ENCODE peak calls at places on chromosome 9, in nine cellular contexts. One of them, this sample, is unnamed.

GRCh38 chr9:13705356-13705755 is 425.9 kb upstream of the MPDZ start:
- DNase-seq in prostate gland: no peak
- DNase-seq in esophagus squamous epithelium: no peak
- DNase-seq in spleen: no peak
- DNase-seq in uterus: no peak
- DNase-seq in NB4: no peak
- DNase-seq in sigmoid colon: no peak
- DNase-seq in Peyer's patch: no peak
- DNase-seq in tibial nerve: no peak
- DNase-seq in this sample: no peak

GRCh38 chr9:70161414-70161732 is 97.4 kb upstream of the SMC5 start:
- DNase-seq in prostate gland: no peak
- DNase-seq in esophagus squamous epithelium: no peak
- DNase-seq in spleen: no peak
- DNase-seq in uterus: no peak
- DNase-seq in NB4: no peak
- DNase-seq in sigmoid colon: no peak
- DNase-seq in Peyer's patch: no peak
- DNase-seq in tibial nerve: no peak
- DNase-seq in this sample: no peak

GRCh38 chr9:124721109-124721850 is 49.8 kb downstream of the NR6A1 start:
- DNase-seq in prostate gland: no peak
- DNase-seq in esophagus squamous epithelium: no peak
- DNase-seq in spleen: no peak
- DNase-seq in uterus: no peak
- DNase-seq in NB4: no peak
- DNase-seq in sigmoid colon: no peak
- DNase-seq in Peyer's patch: no peak
- DNase-seq in tibial nerve: no peak
- DNase-seq in this sample: no peak

GRCh38 chr9:120846906-120847305 is 4.2 kb upstream of the PSMD5 start:
- DNase-seq in prostate gland: no peak
- DNase-seq in esophagus squamous epithelium: no peak
- DNase-seq in spleen: no peak
- DNase-seq in uterus: no peak
- DNase-seq in NB4: no peak
- DNase-seq in sigmoid colon: no peak
- DNase-seq in Peyer's patch: no peak
- DNase-seq in tibial nerve: no peak
- DNase-seq in this sample: no peak

GRCh38 chr9:88954073-88954472 is 37.2 kb upstream of the S1PR3 start:
- DNase-seq in prostate gland: no peak
- DNase-seq in esophagus squamous epithelium: no peak
- DNase-seq in spleen: no peak
- DNase-seq in uterus: no peak
- DNase-seq in NB4: peak; percentile 57
- DNase-seq in sigmoid colon: no peak
- DNase-seq in Peyer's patch: no peak
- DNase-seq in tibial nerve: no peak
- DNase-seq in this sample: peak; percentile 31

GRCh38 chr9:84983749-84984148 is 314.2 kb downstream of the NTRK2 start:
- DNase-seq in prostate gland: no peak
- DNase-seq in esophagus squamous epithelium: no peak
- DNase-seq in spleen: no peak
- DNase-seq in uterus: no peak
- DNase-seq in NB4: no peak
- DNase-seq in sigmoid colon: no peak
- DNase-seq in Peyer's patch: no peak
- DNase-seq in tibial nerve: no peak
- DNase-seq in this sample: no peak

GRCh38 chr9:78463750-78464149 is 166.8 kb downstream of the PSAT1 start:
- DNase-seq in prostate gland: no peak
- DNase-seq in esophagus squamous epithelium: no peak
- DNase-seq in spleen: no peak
- DNase-seq in uterus: no peak
- DNase-seq in NB4: no peak
- DNase-seq in sigmoid colon: no peak
- DNase-seq in Peyer's patch: no peak
- DNase-seq in tibial nerve: no peak
- DNase-seq in this sample: no peak

GRCh38 chr9:133063500-133064231 is 1.9 kb downstream of the CEL start:
- DNase-seq in prostate gland: no peak
- DNase-seq in esophagus squamous epithelium: no peak
- DNase-seq in spleen: peak; percentile 51
- DNase-seq in uterus: no peak
- DNase-seq in NB4: no peak
- DNase-seq in sigmoid colon: no peak
- DNase-seq in Peyer's patch: no peak
- DNase-seq in tibial nerve: no peak
- DNase-seq in this sample: no peak

GRCh38 chr9:78103971-78104433 is 72.4 kb upstream of the GNAQ start:
- DNase-seq in prostate gland: no peak
- DNase-seq in esophagus squamous epithelium: no peak
- DNase-seq in spleen: no peak
- DNase-seq in uterus: no peak
- DNase-seq in NB4: peak; percentile 92
- DNase-seq in sigmoid colon: no peak
- DNase-seq in Peyer's patch: no peak
- DNase-seq in tibial nerve: no peak
- DNase-seq in this sample: no peak

GRCh38 chr9:107742531-107743309 is 253.2 kb upstream of the KLF4 start:
- DNase-seq in prostate gland: no peak
- DNase-seq in esophagus squamous epithelium: no peak
- DNase-seq in spleen: no peak
- DNase-seq in uterus: no peak
- DNase-seq in NB4: no peak
- DNase-seq in sigmoid colon: no peak
- DNase-seq in Peyer's patch: no peak
- DNase-seq in tibial nerve: no peak
- DNase-seq in this sample: no peak

GRCh38 chr9:104232781-104233341 is 138.8 kb downstream of the SMC2 start:
- DNase-seq in prostate gland: no peak
- DNase-seq in esophagus squamous epithelium: no peak
- DNase-seq in spleen: no peak
- DNase-seq in uterus: no peak
- DNase-seq in NB4: no peak
- DNase-seq in sigmoid colon: no peak
- DNase-seq in Peyer's patch: no peak
- DNase-seq in tibial nerve: no peak
- DNase-seq in this sample: no peak

GRCh38 chr9:108039491-108039890 is 549.9 kb upstream of the KLF4 start:
- DNase-seq in prostate gland: no peak
- DNase-seq in esophagus squamous epithelium: no peak
- DNase-seq in spleen: no peak
- DNase-seq in uterus: no peak
- DNase-seq in NB4: peak; percentile 7
- DNase-seq in sigmoid colon: no peak
- DNase-seq in Peyer's patch: no peak
- DNase-seq in tibial nerve: no peak
- DNase-seq in this sample: no peak

GRCh38 chr9:134438204-134438788 is 112.0 kb downstream of the RXRA start:
- DNase-seq in prostate gland: no peak
- DNase-seq in esophagus squamous epithelium: no peak
- DNase-seq in spleen: no peak
- DNase-seq in uterus: no peak
- DNase-seq in NB4: no peak
- DNase-seq in sigmoid colon: no peak
- DNase-seq in Peyer's patch: no peak
- DNase-seq in tibial nerve: no peak
- DNase-seq in this sample: no peak

GRCh38 chr9:86971742-86972141 is 24.4 kb upstream of the GAS1 start:
- DNase-seq in prostate gland: no peak
- DNase-seq in esophagus squamous epithelium: no peak
- DNase-seq in spleen: no peak
- DNase-seq in uterus: no peak
- DNase-seq in NB4: no peak
- DNase-seq in sigmoid colon: no peak
- DNase-seq in Peyer's patch: no peak
- DNase-seq in tibial nerve: no peak
- DNase-seq in this sample: no peak

GRCh38 chr9:87713278-87713989 is 12.5 kb upstream of the CTSL start:
- DNase-seq in prostate gland: no peak
- DNase-seq in esophagus squamous epithelium: peak; percentile 19
- DNase-seq in spleen: no peak
- DNase-seq in uterus: peak; percentile 92
- DNase-seq in NB4: peak; percentile 77
- DNase-seq in sigmoid colon: peak; percentile 98
- DNase-seq in Peyer's patch: no peak
- DNase-seq in tibial nerve: peak; percentile 75
- DNase-seq in this sample: peak; percentile 97

GRCh38 chr9:96663506-96664120 is 8.5 kb upstream of the PRXL2C start:
- DNase-seq in prostate gland: no peak
- DNase-seq in esophagus squamous epithelium: no peak
- DNase-seq in spleen: no peak
- DNase-seq in uterus: no peak
- DNase-seq in NB4: no peak
- DNase-seq in sigmoid colon: no peak
- DNase-seq in Peyer's patch: no peak
- DNase-seq in tibial nerve: no peak
- DNase-seq in this sample: no peak

GRCh38 chr9:78574354-78575036 is 277.6 kb downstream of the PSAT1 start:
- DNase-seq in prostate gland: no peak
- DNase-seq in esophagus squamous epithelium: no peak
- DNase-seq in spleen: no peak
- DNase-seq in uterus: no peak
- DNase-seq in NB4: no peak
- DNase-seq in sigmoid colon: no peak
- DNase-seq in Peyer's patch: no peak
- DNase-seq in tibial nerve: no peak
- DNase-seq in this sample: no peak

GRCh38 chr9:84317563-84317962 is 23.0 kb downstream of the SLC28A3 start:
- DNase-seq in prostate gland: no peak
- DNase-seq in esophagus squamous epithelium: no peak
- DNase-seq in spleen: no peak
- DNase-seq in uterus: no peak
- DNase-seq in NB4: no peak
- DNase-seq in sigmoid colon: no peak
- DNase-seq in Peyer's patch: no peak
- DNase-seq in tibial nerve: no peak
- DNase-seq in this sample: no peak

DNA sequence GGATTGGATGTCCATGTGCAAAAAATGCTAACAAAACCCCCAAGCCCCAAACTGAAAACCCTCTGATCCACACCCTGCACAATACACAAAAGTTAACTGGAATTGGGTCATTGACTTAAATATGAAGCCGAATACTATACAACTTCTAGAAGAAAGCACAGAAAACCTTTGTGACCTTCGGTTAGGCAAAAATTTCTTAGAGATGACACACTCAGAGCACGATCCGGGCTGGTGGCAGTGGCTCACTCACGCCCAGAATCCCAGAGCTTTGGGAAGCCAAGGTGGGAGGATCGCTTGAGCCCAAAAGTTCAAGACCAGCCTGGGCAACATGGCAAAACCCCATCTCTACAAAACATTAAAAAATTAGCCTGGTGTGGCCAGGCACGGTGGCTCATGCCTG is 1.8 kb upstream of the DIPK1B start:
- DNase-seq in prostate gland: no peak
- DNase-seq in esophagus squamous epithelium: no peak
- DNase-seq in spleen: no peak
- DNase-seq in uterus: no peak
- DNase-seq in NB4: no peak
- DNase-seq in sigmoid colon: no peak
- DNase-seq in Peyer's patch: no peak
- DNase-seq in tibial nerve: no peak
- DNase-seq in this sample: no peak
- H3K4me3 ChIP-seq in prostate gland: no peak overlapping the region
- H3K4me3 ChIP-seq in esophagus squamous epithelium: no peak overlapping the region
- H3K4me3 ChIP-seq in spleen: no peak overlapping the region
- H3K4me3 ChIP-seq in uterus: no peak overlapping the region
- H3K4me3 ChIP-seq in NB4: no peak overlapping the region
- H3K4me3 ChIP-seq in sigmoid colon: no peak overlapping the region
- H3K4me3 ChIP-seq in Peyer's patch: no peak overlapping the region
- H3K4me3 ChIP-seq in tibial nerve: no peak overlapping the region
- H3K4me3 ChIP-seq in this sample: no peak overlapping the region

GRCh38 chr9:99046068-99046467 is 58.8 kb upstream of the TGFBR1 start:
- DNase-seq in prostate gland: no peak
- DNase-seq in esophagus squamous epithelium: no peak
- DNase-seq in spleen: no peak
- DNase-seq in uterus: no peak
- DNase-seq in NB4: no peak
- DNase-seq in sigmoid colon: no peak
- DNase-seq in Peyer's patch: no peak
- DNase-seq in tibial nerve: no peak
- DNase-seq in this sample: no peak
- TF ChIP-seq CTCF in prostate gland: no peak
- TF ChIP-seq CTCF in esophagus squamous epithelium: no peak
- TF ChIP-seq CTCF in spleen: no peak
- TF ChIP-seq CTCF in uterus: no peak
- TF ChIP-seq CTCF in NB4: no peak
- TF ChIP-seq CTCF in sigmoid colon: no peak
- TF ChIP-seq CTCF in Peyer's patch: no peak
- TF ChIP-seq CTCF in tibial nerve: no peak
- TF ChIP-seq CTCF in this sample: no peak

DNA sequence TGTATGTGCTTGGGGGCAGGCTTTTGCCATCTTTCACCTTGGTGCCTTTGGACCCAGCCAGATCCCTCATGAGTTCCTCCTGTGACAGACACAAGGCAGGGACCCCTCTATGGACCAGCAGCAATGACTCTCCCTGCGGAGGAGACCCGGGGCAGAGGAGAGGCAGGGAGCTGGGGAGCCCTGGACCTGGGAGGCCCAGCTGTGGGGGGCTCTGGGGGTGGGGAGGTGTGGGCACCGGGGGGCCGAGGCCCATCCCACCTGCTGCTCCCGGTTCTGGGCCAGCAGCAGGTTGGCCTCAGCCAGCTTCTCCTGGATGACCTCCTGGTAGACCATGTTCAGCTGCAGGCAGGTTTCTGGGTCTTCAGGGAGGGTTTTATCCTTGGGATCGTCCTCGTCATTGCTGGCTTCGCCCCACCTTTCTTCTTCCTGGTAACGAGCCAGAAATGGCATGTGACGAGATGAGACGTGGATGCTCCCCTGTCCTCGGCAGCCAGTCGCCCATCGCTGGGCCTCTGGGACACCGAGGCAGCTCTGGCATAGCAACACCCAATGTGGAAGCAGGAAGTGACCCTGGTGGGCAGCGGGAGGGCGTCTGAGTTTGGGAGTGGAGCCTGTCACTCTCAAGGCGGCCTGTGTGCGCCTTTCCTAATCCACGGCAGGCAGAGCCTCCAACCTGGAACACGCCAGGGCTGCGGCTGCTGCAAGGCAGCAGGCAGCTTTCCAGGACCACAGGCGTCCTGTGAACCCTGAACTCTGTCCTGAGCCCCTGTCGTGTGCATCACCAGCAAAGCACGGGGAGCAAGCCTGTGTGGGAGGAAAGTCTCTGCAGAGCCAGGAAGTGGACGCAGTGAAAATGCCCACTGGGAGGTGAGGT is 4.4 kb downstream of the SNAPC4 start:
- DNase-seq in prostate gland: no peak
- DNase-seq in esophagus squamous epithelium: no peak
- DNase-seq in spleen: no peak
- DNase-seq in uterus: no peak
- DNase-seq in NB4: no peak
- DNase-seq in sigmoid colon: no peak
- DNase-seq in Peyer's patch: no peak
- DNase-seq in tibial nerve: no peak
- DNase-seq in this sample: no peak
- TF ChIP-seq POLR2A in prostate gland: no peak
- TF ChIP-seq POLR2A in esophagus squamous epithelium: no peak
- TF ChIP-seq POLR2A in spleen: no peak
- TF ChIP-seq POLR2A in uterus: no peak
- TF ChIP-seq POLR2A in NB4: no peak
- TF ChIP-seq POLR2A in sigmoid colon: no peak
- TF ChIP-seq POLR2A in Peyer's patch: no peak
- TF ChIP-seq POLR2A in tibial nerve: no peak
- TF ChIP-seq POLR2A in this sample: no peak

GRCh38 chr9:115104908-115105307 is 13.0 kb downstream of the TNC start:
- DNase-seq in prostate gland: no peak
- DNase-seq in esophagus squamous epithelium: no peak
- DNase-seq in spleen: no peak
- DNase-seq in uterus: no peak
- DNase-seq in NB4: no peak
- DNase-seq in sigmoid colon: no peak
- DNase-seq in Peyer's patch: no peak
- DNase-seq in tibial nerve: no peak
- DNase-seq in this sample: no peak
- H3K4me3 ChIP-seq in prostate gland: no peak overlapping the region
- H3K4me3 ChIP-seq in esophagus squamous epithelium: no peak overlapping the region
- H3K4me3 ChIP-seq in spleen: no peak overlapping the region
- H3K4me3 ChIP-seq in uterus: no peak overlapping the region
- H3K4me3 ChIP-seq in NB4: no peak overlapping the region
- H3K4me3 ChIP-seq in sigmoid colon: no peak overlapping the region
- H3K4me3 ChIP-seq in Peyer's patch: no peak overlapping the region
- H3K4me3 ChIP-seq in tibial nerve: no peak overlapping the region
- H3K4me3 ChIP-seq in this sample: no peak overlapping the region

This sample was measured in lower leg skin.